ENCODE peak calls at places on chromosomes 12 and 14, in four cellular contexts. One of them, this sample, is unnamed.

GRCh38 chr12:32181498-32182175 is 75.0 kb downstream of the BICD1 start:
- DNase-seq in Right ventricle myocardium superior: no peak
- DNase-seq in astrocyte: no peak
- DNase-seq in NCI-H2171: peak; percentile 44
- DNase-seq in this sample: no peak

GRCh38 chr14:51533160-51533559 is 118.5 kb upstream of the FRMD6 start:
- DNase-seq in Right ventricle myocardium superior: no peak
- DNase-seq in astrocyte: peak; percentile 72
- DNase-seq in NCI-H2171: no peak
- DNase-seq in this sample: no peak

GRCh38 chr12:117142094-117142493 is 42.9 kb upstream of the TESC start:
- DNase-seq in Right ventricle myocardium superior: no peak
- DNase-seq in astrocyte: no peak
- DNase-seq in NCI-H2171: no peak
- DNase-seq in this sample: no peak

GRCh38 chr12:25251749-25252148 is 1.0 kb upstream of the KRAS start:
- DNase-seq in Right ventricle myocardium superior: no peak
- DNase-seq in astrocyte: no peak
- DNase-seq in NCI-H2171: no peak
- DNase-seq in this sample: no peak

GRCh38 chr12:130011611-130012385 is 108.0 kb upstream of the TMEM132D start:
- DNase-seq in Right ventricle myocardium superior: no peak
- DNase-seq in astrocyte: no peak
- DNase-seq in NCI-H2171: no peak
- DNase-seq in this sample: no peak

GRCh38 chr14:95495538-95496025 is 20.9 kb downstream of the SYNE3 start:
- DNase-seq in Right ventricle myocardium superior: no peak
- DNase-seq in astrocyte: no peak
- DNase-seq in NCI-H2171: no peak
- DNase-seq in this sample: no peak

GRCh38 chr12:25213338-25213737 is 18.3 kb downstream of the ETFRF1 start:
- DNase-seq in Right ventricle myocardium superior: no peak
- DNase-seq in astrocyte: no peak
- DNase-seq in NCI-H2171: no peak
- DNase-seq in this sample: no peak

GRCh38 chr14:22276913-22277816 is 311.9 kb downstream of the DAD1 start:
- DNase-seq in Right ventricle myocardium superior: no peak
- DNase-seq in astrocyte: no peak
- DNase-seq in NCI-H2171: peak; percentile 23
- DNase-seq in this sample: no peak

GRCh38 chr12:112198120-112198733 is 72.9 kb downstream of the TRAFD1 start:
- DNase-seq in Right ventricle myocardium superior: no peak
- DNase-seq in astrocyte: peak; percentile 19
- DNase-seq in NCI-H2171: peak; percentile 17
- DNase-seq in this sample: peak; percentile 28

GRCh38 chr14:63475761-63476160 is 67.4 kb downstream of the PPP2R5E start:
- DNase-seq in Right ventricle myocardium superior: no peak
- DNase-seq in astrocyte: no peak
- DNase-seq in NCI-H2171: no peak
- DNase-seq in this sample: no peak

GRCh38 chr14:44962573-44963528 is 861 bp downstream of the TOGARAM1 start:
- DNase-seq in Right ventricle myocardium superior: peak; percentile 68
- DNase-seq in astrocyte: peak; percentile 41
- DNase-seq in NCI-H2171: no peak
- DNase-seq in this sample: no peak

GRCh38 chr14:30034049-30034635 is 106.5 kb upstream of the PRKD1 start:
- DNase-seq in Right ventricle myocardium superior: no peak
- DNase-seq in astrocyte: peak; percentile 9
- DNase-seq in NCI-H2171: peak; percentile 42
- DNase-seq in this sample: no peak

GRCh38 chr14:56751471-56751870 is 58.8 kb downstream of the OTX2 start:
- DNase-seq in Right ventricle myocardium superior: no peak
- DNase-seq in astrocyte: no peak
- DNase-seq in NCI-H2171: no peak
- DNase-seq in this sample: no peak

GRCh38 chr12:40915172-40915571 is 222.9 kb downstream of the CNTN1 start:
- DNase-seq in Right ventricle myocardium superior: no peak
- DNase-seq in astrocyte: no peak
- DNase-seq in NCI-H2171: no peak
- DNase-seq in this sample: no peak

GRCh38 chr12:19675361-19675760 is 236.1 kb downstream of the AEBP2 start:
- DNase-seq in Right ventricle myocardium superior: no peak
- DNase-seq in astrocyte: no peak
- DNase-seq in NCI-H2171: no peak
- DNase-seq in this sample: no peak

GRCh38 chr12:76883826-76884225 is 5.0 kb upstream of the CSRP2 start:
- DNase-seq in Right ventricle myocardium superior: peak; percentile 76
- DNase-seq in astrocyte: peak; percentile 65
- DNase-seq in NCI-H2171: peak; percentile 9
- DNase-seq in this sample: no peak

GRCh38 chr12:23502259-23502658 is 447.2 kb downstream of the SOX5 start:
- DNase-seq in Right ventricle myocardium superior: no peak
- DNase-seq in astrocyte: no peak
- DNase-seq in NCI-H2171: no peak
- DNase-seq in this sample: no peak

GRCh38 chr14:94540031-94540794 is 21.0 kb upstream of the SERPINA4 start:
- DNase-seq in Right ventricle myocardium superior: no peak
- DNase-seq in astrocyte: no peak
- DNase-seq in NCI-H2171: no peak
- DNase-seq in this sample: no peak

GRCh38 chr12:57517187-57517586 is 3.1 kb downstream of the DDIT3 start:
- DNase-seq in Right ventricle myocardium superior: no peak
- DNase-seq in astrocyte: peak; percentile 44
- DNase-seq in NCI-H2171: no peak
- DNase-seq in this sample: no peak

GRCh38 chr12:61397668-61398067 is 862.5 kb upstream of the USP15 start:
- DNase-seq in Right ventricle myocardium superior: no peak
- DNase-seq in astrocyte: no peak
- DNase-seq in NCI-H2171: no peak
- DNase-seq in this sample: no peak

GRCh38 chr14:94922595-94923239 is 152.8 kb upstream of the GSC start:
- DNase-seq in Right ventricle myocardium superior: no peak
- DNase-seq in astrocyte: no peak
- DNase-seq in NCI-H2171: no peak
- DNase-seq in this sample: no peak

GRCh38 chr12:76240281-76240680 is 107.9 kb downstream of the BBS10 start:
- DNase-seq in Right ventricle myocardium superior: no peak
- DNase-seq in astrocyte: no peak
- DNase-seq in NCI-H2171: no peak
- DNase-seq in this sample: no peak

GRCh38 chr14:66507181-66507721 is 696 bp upstream of the GPHN start:
- DNase-seq in Right ventricle myocardium superior: no peak
- DNase-seq in astrocyte: no peak
- DNase-seq in NCI-H2171: peak; percentile 82
- DNase-seq in this sample: no peak

GRCh38 chr12:63958876-63959275 is 114.4 kb downstream of the SRGAP1 start:
- DNase-seq in Right ventricle myocardium superior: no peak
- DNase-seq in astrocyte: no peak
- DNase-seq in NCI-H2171: no peak
- DNase-seq in this sample: no peak

GRCh38 chr14:96270565-96271420 is 14.8 kb downstream of the BDKRB1 start:
- DNase-seq in Right ventricle myocardium superior: no peak
- DNase-seq in astrocyte: peak; percentile 64
- DNase-seq in NCI-H2171: no peak
- DNase-seq in this sample: no peak

GRCh38 chr12:25377475-25378179 is 126.9 kb upstream of the KRAS start:
- DNase-seq in Right ventricle myocardium superior: no peak
- DNase-seq in astrocyte: peak; percentile 63
- DNase-seq in NCI-H2171: no peak
- DNase-seq in this sample: no peak

GRCh38 chr14:23518716-23519115 is 32.8 kb downstream of the ZFHX2 start:
- DNase-seq in Right ventricle myocardium superior: no peak
- DNase-seq in astrocyte: no peak
- DNase-seq in NCI-H2171: no peak
- DNase-seq in this sample: no peak

GRCh38 chr12:18643673-18644072 is 94.1 kb downstream of the PLCZ1 start:
- DNase-seq in Right ventricle myocardium superior: no peak
- DNase-seq in astrocyte: peak; percentile 61
- DNase-seq in NCI-H2171: no peak
- DNase-seq in this sample: no peak

GRCh38 chr14:79476552-79476951 is 734.8 kb downstream of the DIO2 start:
- DNase-seq in Right ventricle myocardium superior: no peak
- DNase-seq in astrocyte: no peak
- DNase-seq in NCI-H2171: no peak
- DNase-seq in this sample: no peak

GRCh38 chr12:57516617-57517153 is 3.6 kb downstream of the DDIT3 start:
- DNase-seq in Right ventricle myocardium superior: no peak
- DNase-seq in astrocyte: no peak
- DNase-seq in NCI-H2171: no peak
- DNase-seq in this sample: no peak

This sample was measured in activated gamma-delta T cell treated with Interleukin-2 at 50 U/mL for 16 hours.